ENCODE peak calls at places on chromosomes 11 and 22, in four cellular contexts. J, P, K and S are unnamed samples.

GRCh38 chr22:50694099-50694498 is 21.5 kb downstream of the SHANK3 start:
- DNase-seq in J (no peak), P (no peak), K (no peak), S (no peak)

GRCh38 chr11:101914349-101914736 is 467 bp upstream of the CEP126 start:
- DNase-seq in J (no peak), P (no peak), K (no peak), S (no peak)

GRCh38 chr11:64296830-64297721 is 3.1 kb upstream of the CATSPERZ start:
- DNase-seq in J (no peak), P (no peak), K (no peak), S (no peak)

GRCh38 chr11:12242071-12242672 is 131.8 kb downstream of the MICAL2 start:
- DNase-seq in J (peak), P (no peak), K (no peak), S (no peak)

GRCh38 chr11:131572423-131572822 is 202.0 kb downstream of the NTM start:
- DNase-seq in J (no peak), P (no peak), K (no peak), S (no peak)

GRCh38 chr11:116861539-116861938 is 24.1 kb upstream of the APOA1 start:
- DNase-seq in J (peak), P (no peak), K (no peak), S (no peak)

GRCh38 chr22:39634530-39635399 is 64.2 kb downstream of the CACNA1I start:
- DNase-seq in J (peak), P (peak), K (no peak), S (no peak)

GRCh38 chr11:111748035-111748804 is 18.0 kb downstream of the PPP2R1B start:
- DNase-seq in J (no peak), P (no peak), K (no peak), S (no peak)

GRCh38 chr22:43970037-43970747 is 14.9 kb downstream of the SAMM50 start:
- DNase-seq in J (peak), P (no peak), K (no peak), S (no peak)

GRCh38 chr11:47004595-47005033 is 68.1 kb downstream of the CSTPP1 start:
- DNase-seq in J (peak), P (peak), K (peak), S (no peak)

GRCh38 chr22:45503816-45504702 is 1.4 kb downstream of the FBLN1 start:
- DNase-seq in J (no peak), P (no peak), K (peak), S (peak)

GRCh38 chr11:129951201-129951882 is 51.3 kb downstream of the PRDM10 start:
- DNase-seq in J (no peak), P (no peak), K (no peak), S (no peak)

GRCh38 chr22:30687358-30687757 is 7.3 kb upstream of the OSBP2 start:
- DNase-seq in J (no peak), P (no peak), K (no peak), S (no peak)

GRCh38 chr11:72222907-72223614 is 1.5 kb upstream of the INPPL1 start:
- DNase-seq in J (peak), P (peak), K (peak), S (peak)

GRCh38 chr11:103731681-103732080 is 304.8 kb upstream of the DDI1 start:
- DNase-seq in J (no peak), P (no peak), K (no peak), S (no peak)

DNA sequence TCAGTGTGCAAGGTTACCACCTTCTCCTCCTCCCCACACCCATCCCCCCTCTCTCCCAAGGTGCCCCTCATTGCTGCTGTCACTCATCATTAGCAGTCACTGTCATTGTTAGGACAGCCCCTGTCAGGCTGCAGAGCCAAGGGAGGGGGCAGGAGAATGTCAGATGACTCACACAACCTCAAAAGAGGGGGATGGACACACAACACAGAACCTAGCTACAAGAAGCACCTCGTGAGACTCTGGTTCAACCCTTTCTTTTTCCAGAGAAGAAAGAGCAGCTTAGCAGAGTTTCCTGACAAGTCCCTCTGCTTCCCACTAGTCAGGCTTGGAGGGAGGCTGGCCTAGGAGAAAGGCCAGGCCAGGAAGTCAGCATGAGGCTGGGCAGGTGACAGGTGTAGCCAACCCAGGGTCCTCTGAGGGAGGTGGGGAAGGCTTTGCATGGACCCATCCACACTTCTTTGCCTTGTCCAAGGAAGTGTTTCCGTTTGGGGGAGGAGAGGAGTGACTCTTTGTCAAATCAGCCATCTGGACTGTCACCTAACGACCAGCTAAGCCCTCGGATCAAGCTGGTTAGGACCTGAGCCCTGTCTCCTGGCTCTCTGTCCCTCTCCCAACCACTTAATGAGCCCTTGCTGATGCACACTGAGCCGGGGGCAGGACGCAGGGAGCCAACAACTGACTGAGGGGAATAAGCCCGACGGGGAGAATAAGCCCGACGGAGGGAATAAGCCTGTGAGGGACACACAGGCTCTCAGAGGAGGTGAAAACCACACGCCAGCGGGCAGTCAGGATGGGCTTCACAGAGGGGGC is 18.3 kb downstream of the ADORA2A start:
- DNase-seq in J (peak), P (peak), K (peak), S (no peak)
- TF ChIP-seq FOXJ3 in J (no peak), P (no peak), K (no peak), S (no peak)

GRCh38 chr11:2726964-2727363 is 27.2 kb upstream of the KCNQ1OT1 start:
- DNase-seq in J (no peak), P (no peak), K (no peak), S (no peak)

GRCh38 chr11:2729841-2730240 is 30.0 kb upstream of the KCNQ1OT1 start:
- DNase-seq in J (no peak), P (no peak), K (no peak), S (no peak)

GRCh38 chr11:2730323-2731284 is 30.8 kb upstream of the KCNQ1OT1 start:
- DNase-seq in J (no peak), P (peak), K (peak), S (no peak)

GRCh38 chr11:2728128-2728662 is 28.4 kb upstream of the KCNQ1OT1 start:
- DNase-seq in J (no peak), P (peak), K (no peak), S (no peak)

GRCh38 chr11:2728663-2729332 is 29.0 kb upstream of the KCNQ1OT1 start:
- DNase-seq in J (no peak), P (peak), K (peak), S (no peak)
- TF ChIP-seq FOXJ3 in J (no peak), P (peak), K (peak), S (no peak)

DNA sequence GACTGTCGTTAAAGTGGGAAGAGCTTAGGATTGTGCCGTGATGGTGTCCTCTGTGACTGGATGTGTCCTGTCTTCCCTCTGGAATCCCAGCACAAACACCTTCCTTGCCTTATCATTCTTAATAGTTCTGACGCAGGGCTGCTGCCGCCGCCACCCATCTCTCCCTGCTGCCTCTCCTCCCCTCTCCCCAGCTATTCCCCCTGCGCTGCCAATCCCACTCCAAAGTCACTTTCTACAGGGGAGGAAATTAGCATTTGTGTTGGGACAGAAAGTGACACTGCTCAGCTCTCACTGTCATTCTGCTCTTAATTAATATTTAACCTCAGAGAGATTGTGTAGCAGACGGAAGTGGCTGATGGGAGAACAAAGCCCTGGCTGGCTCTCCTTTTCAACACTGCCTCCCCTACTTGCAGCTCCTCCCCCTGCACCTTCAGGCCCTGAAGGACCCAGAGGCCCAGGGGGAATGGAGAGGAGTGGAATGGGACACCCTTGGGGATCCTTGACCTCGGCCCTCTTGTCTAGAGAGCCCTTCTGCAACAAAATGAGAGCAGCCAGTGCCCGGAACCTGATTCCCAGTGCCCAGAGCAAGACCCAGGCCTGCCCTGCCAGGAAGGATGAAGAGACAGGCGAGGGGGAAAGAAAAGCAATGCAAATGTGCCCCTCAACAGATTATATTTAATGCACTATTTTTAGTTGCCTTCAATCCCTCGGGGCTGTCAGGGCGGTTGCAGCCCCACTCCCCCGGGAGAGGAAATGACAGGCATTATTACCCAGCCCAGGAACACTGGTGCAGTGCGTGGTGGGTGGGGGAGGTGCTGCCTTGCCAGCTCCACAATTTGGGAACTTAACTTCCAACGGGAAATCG is 14.7 kb upstream of the NRGN start:
- DNase-seq in J (no peak), P (peak), K (no peak), S (no peak)
- TF ChIP-seq FOXJ3 in J (no peak), P (no peak), K (no peak), S (no peak)

GRCh38 chr11:23457641-23458040 is 597.4 kb upstream of the CCDC179 start:
- DNase-seq in J (no peak), P (no peak), K (no peak), S (no peak)
- TF ChIP-seq FOXJ3 in J (no peak), P (no peak), K (no peak), S (no peak)